ENCODE peak calls at places on chromosome 4, in eight cellular contexts. One of them, this sample, is unnamed.

GRCh38 chr4:176193898-176194297 is 1.5 kb downstream of the SPATA4 start:
- DNase-seq in hepatocyte: no peak
- DNase-seq in T-cell: no peak
- DNase-seq in caudate nucleus: no peak
- DNase-seq in substantia nigra: no peak
- DNase-seq in stimulated activated CD4-positive, alpha-beta T cell treated with anti-CD3 and anti-CD28 coated beads, Interleukin-12 subunit alpha, Interleukin-12 subunit beta, amount 100 ng/mL, for 48 hours: peak
- DNase-seq in mucosa of descending colon: no peak
- DNase-seq in HCEC 1CT: peak
- DNase-seq in this sample: peak

GRCh38 chr4:56762484-56763250 is 58.8 kb downstream of the SPINK2 start:
- DNase-seq in caudate nucleus: no peak
- DNase-seq in T-cell: peak
- DNase-seq in substantia nigra: no peak
- DNase-seq in hepatocyte: no peak
- DNase-seq in mucosa of descending colon: no peak
- DNase-seq in HCEC 1CT: no peak
- DNase-seq in stimulated activated CD4-positive, alpha-beta T cell treated with anti-CD3 and anti-CD28 coated beads, Interleukin-12 subunit alpha, Interleukin-12 subunit beta, amount 100 ng/mL, for 48 hours: no peak
- DNase-seq in this sample: no peak

GRCh38 chr4:80173387-80173786 is 23.9 kb upstream of the PRDM8 start:
- DNase-seq in substantia nigra: no peak
- DNase-seq in mucosa of descending colon: no peak
- DNase-seq in stimulated activated CD4-positive, alpha-beta T cell treated with anti-CD3 and anti-CD28 coated beads, Interleukin-12 subunit alpha, Interleukin-12 subunit beta, amount 100 ng/mL, for 48 hours: peak
- DNase-seq in HCEC 1CT: peak
- DNase-seq in T-cell: peak
- DNase-seq in caudate nucleus: no peak
- DNase-seq in hepatocyte: no peak
- DNase-seq in this sample: peak

GRCh38 chr4:3673176-3673575 is 93.0 kb upstream of the ADRA2C start:
- DNase-seq in substantia nigra: no peak
- DNase-seq in mucosa of descending colon: no peak
- DNase-seq in hepatocyte: no peak
- DNase-seq in HCEC 1CT: no peak
- DNase-seq in caudate nucleus: no peak
- DNase-seq in T-cell: no peak
- DNase-seq in stimulated activated CD4-positive, alpha-beta T cell treated with anti-CD3 and anti-CD28 coated beads, Interleukin-12 subunit alpha, Interleukin-12 subunit beta, amount 100 ng/mL, for 48 hours: no peak
- DNase-seq in this sample: no peak

GRCh38 chr4:19034089-19034488 is 1012.5 kb upstream of the LCORL start:
- DNase-seq in substantia nigra: no peak
- DNase-seq in T-cell: no peak
- DNase-seq in mucosa of descending colon: no peak
- DNase-seq in HCEC 1CT: no peak
- DNase-seq in stimulated activated CD4-positive, alpha-beta T cell treated with anti-CD3 and anti-CD28 coated beads, Interleukin-12 subunit alpha, Interleukin-12 subunit beta, amount 100 ng/mL, for 48 hours: no peak
- DNase-seq in hepatocyte: no peak
- DNase-seq in caudate nucleus: no peak
- DNase-seq in this sample: no peak

GRCh38 chr4:8126523-8126922 is 32.1 kb downstream of the ABLIM2 start:
- DNase-seq in stimulated activated CD4-positive, alpha-beta T cell treated with anti-CD3 and anti-CD28 coated beads, Interleukin-12 subunit alpha, Interleukin-12 subunit beta, amount 100 ng/mL, for 48 hours: no peak
- DNase-seq in caudate nucleus: no peak
- DNase-seq in mucosa of descending colon: no peak
- DNase-seq in HCEC 1CT: no peak
- DNase-seq in substantia nigra: no peak
- DNase-seq in hepatocyte: no peak
- DNase-seq in T-cell: no peak
- DNase-seq in this sample: no peak

GRCh38 chr4:98706200-98706813 is 47.9 kb upstream of the TSPAN5 start:
- DNase-seq in mucosa of descending colon: no peak
- DNase-seq in caudate nucleus: no peak
- DNase-seq in hepatocyte: no peak
- DNase-seq in substantia nigra: no peak
- DNase-seq in HCEC 1CT: no peak
- DNase-seq in T-cell: peak
- DNase-seq in stimulated activated CD4-positive, alpha-beta T cell treated with anti-CD3 and anti-CD28 coated beads, Interleukin-12 subunit alpha, Interleukin-12 subunit beta, amount 100 ng/mL, for 48 hours: peak
- DNase-seq in this sample: no peak

GRCh38 chr4:184732126-184732525 is 1.8 kb downstream of the CENPU start:
- DNase-seq in stimulated activated CD4-positive, alpha-beta T cell treated with anti-CD3 and anti-CD28 coated beads, Interleukin-12 subunit alpha, Interleukin-12 subunit beta, amount 100 ng/mL, for 48 hours: no peak
- DNase-seq in hepatocyte: no peak
- DNase-seq in HCEC 1CT: no peak
- DNase-seq in T-cell: no peak
- DNase-seq in substantia nigra: no peak
- DNase-seq in caudate nucleus: no peak
- DNase-seq in mucosa of descending colon: no peak
- DNase-seq in this sample: no peak

GRCh38 chr4:149605601-149606378 is 209.9 kb downstream of the IQCM start:
- DNase-seq in HCEC 1CT: peak
- DNase-seq in hepatocyte: no peak
- DNase-seq in substantia nigra: no peak
- DNase-seq in stimulated activated CD4-positive, alpha-beta T cell treated with anti-CD3 and anti-CD28 coated beads, Interleukin-12 subunit alpha, Interleukin-12 subunit beta, amount 100 ng/mL, for 48 hours: no peak
- DNase-seq in T-cell: no peak
- DNase-seq in caudate nucleus: no peak
- DNase-seq in mucosa of descending colon: no peak
- DNase-seq in this sample: peak

GRCh38 chr4:126705271-126705670 is 927.5 kb upstream of the INTU start:
- DNase-seq in HCEC 1CT: peak
- DNase-seq in mucosa of descending colon: no peak
- DNase-seq in caudate nucleus: no peak
- DNase-seq in T-cell: no peak
- DNase-seq in hepatocyte: no peak
- DNase-seq in stimulated activated CD4-positive, alpha-beta T cell treated with anti-CD3 and anti-CD28 coated beads, Interleukin-12 subunit alpha, Interleukin-12 subunit beta, amount 100 ng/mL, for 48 hours: no peak
- DNase-seq in substantia nigra: no peak
- DNase-seq in this sample: no peak

GRCh38 chr4:48913346-48913745 is 6.8 kb upstream of the OCIAD2 start:
- DNase-seq in stimulated activated CD4-positive, alpha-beta T cell treated with anti-CD3 and anti-CD28 coated beads, Interleukin-12 subunit alpha, Interleukin-12 subunit beta, amount 100 ng/mL, for 48 hours: no peak
- DNase-seq in hepatocyte: no peak
- DNase-seq in caudate nucleus: no peak
- DNase-seq in T-cell: no peak
- DNase-seq in substantia nigra: no peak
- DNase-seq in HCEC 1CT: peak
- DNase-seq in mucosa of descending colon: no peak
- DNase-seq in this sample: peak

GRCh38 chr4:98484031-98484430 is 174.4 kb downstream of the TSPAN5 start:
- DNase-seq in hepatocyte: no peak
- DNase-seq in T-cell: no peak
- DNase-seq in mucosa of descending colon: no peak
- DNase-seq in stimulated activated CD4-positive, alpha-beta T cell treated with anti-CD3 and anti-CD28 coated beads, Interleukin-12 subunit alpha, Interleukin-12 subunit beta, amount 100 ng/mL, for 48 hours: no peak
- DNase-seq in caudate nucleus: no peak
- DNase-seq in substantia nigra: no peak
- DNase-seq in HCEC 1CT: no peak
- DNase-seq in this sample: no peak

GRCh38 chr4:39706334-39706733 is 8.4 kb downstream of the UBE2K start:
- DNase-seq in stimulated activated CD4-positive, alpha-beta T cell treated with anti-CD3 and anti-CD28 coated beads, Interleukin-12 subunit alpha, Interleukin-12 subunit beta, amount 100 ng/mL, for 48 hours: no peak
- DNase-seq in HCEC 1CT: peak
- DNase-seq in mucosa of descending colon: peak
- DNase-seq in substantia nigra: no peak
- DNase-seq in caudate nucleus: no peak
- DNase-seq in hepatocyte: peak
- DNase-seq in T-cell: no peak
- DNase-seq in this sample: peak

GRCh38 chr4:142475663-142476062 is 370.4 kb downstream of the INPP4B start:
- DNase-seq in HCEC 1CT: peak
- DNase-seq in hepatocyte: no peak
- DNase-seq in mucosa of descending colon: no peak
- DNase-seq in substantia nigra: no peak
- DNase-seq in T-cell: no peak
- DNase-seq in caudate nucleus: no peak
- DNase-seq in stimulated activated CD4-positive, alpha-beta T cell treated with anti-CD3 and anti-CD28 coated beads, Interleukin-12 subunit alpha, Interleukin-12 subunit beta, amount 100 ng/mL, for 48 hours: no peak
- DNase-seq in this sample: no peak

GRCh38 chr4:153154010-153154975 is 50.0 kb upstream of the TRIM2 start:
- DNase-seq in mucosa of descending colon: peak
- DNase-seq in HCEC 1CT: peak
- DNase-seq in hepatocyte: peak
- DNase-seq in T-cell: no peak
- DNase-seq in stimulated activated CD4-positive, alpha-beta T cell treated with anti-CD3 and anti-CD28 coated beads, Interleukin-12 subunit alpha, Interleukin-12 subunit beta, amount 100 ng/mL, for 48 hours: no peak
- DNase-seq in substantia nigra: no peak
- DNase-seq in caudate nucleus: no peak
- DNase-seq in this sample: no peak

GRCh38 chr4:8181844-8182243 is 17.2 kb upstream of the SH3TC1 start:
- DNase-seq in caudate nucleus: no peak
- DNase-seq in substantia nigra: no peak
- DNase-seq in T-cell: no peak
- DNase-seq in hepatocyte: peak
- DNase-seq in mucosa of descending colon: peak
- DNase-seq in HCEC 1CT: no peak
- DNase-seq in stimulated activated CD4-positive, alpha-beta T cell treated with anti-CD3 and anti-CD28 coated beads, Interleukin-12 subunit alpha, Interleukin-12 subunit beta, amount 100 ng/mL, for 48 hours: no peak
- DNase-seq in this sample: no peak

GRCh38 chr4:175539498-175539897 is 272.6 kb downstream of the GPM6A start:
- DNase-seq in hepatocyte: no peak
- DNase-seq in stimulated activated CD4-positive, alpha-beta T cell treated with anti-CD3 and anti-CD28 coated beads, Interleukin-12 subunit alpha, Interleukin-12 subunit beta, amount 100 ng/mL, for 48 hours: no peak
- DNase-seq in substantia nigra: no peak
- DNase-seq in mucosa of descending colon: no peak
- DNase-seq in HCEC 1CT: no peak
- DNase-seq in caudate nucleus: no peak
- DNase-seq in T-cell: no peak
- DNase-seq in this sample: no peak

GRCh38 chr4:150219841-150220240 is 141.6 kb downstream of the DCLK2 start:
- DNase-seq in stimulated activated CD4-positive, alpha-beta T cell treated with anti-CD3 and anti-CD28 coated beads, Interleukin-12 subunit alpha, Interleukin-12 subunit beta, amount 100 ng/mL, for 48 hours: no peak
- DNase-seq in T-cell: no peak
- DNase-seq in substantia nigra: no peak
- DNase-seq in HCEC 1CT: no peak
- DNase-seq in caudate nucleus: no peak
- DNase-seq in mucosa of descending colon: no peak
- DNase-seq in hepatocyte: no peak
- DNase-seq in this sample: peak

This sample was measured in AG20443.